ENCODE peak calls at places on chromosomes 3 and 15, in five cellular contexts. One of them, this sample, is unnamed.

GRCh38 chr15:25727116-25727515 is 136.0 kb downstream of the ATP10A start:
- DNase-seq in NCI-H2029 treated with DMSO at 0.1 percent for 48 hours: no peak
- DNase-seq in EL: no peak
- DNase-seq in NCI-H460: no peak
- DNase-seq in T-helper 2 cell: no peak
- DNase-seq in this sample: no peak

GRCh38 chr3:5197470-5198312 is 10.2 kb downstream of the EDEM1 start:
- DNase-seq in NCI-H2029 treated with DMSO at 0.1 percent for 48 hours: no peak
- DNase-seq in EL: peak
- DNase-seq in NCI-H460: peak
- DNase-seq in T-helper 2 cell: no peak
- DNase-seq in this sample: peak

GRCh38 chr3:157410945-157411344 is 25.7 kb upstream of the PTX3 start:
- DNase-seq in NCI-H2029 treated with DMSO at 0.1 percent for 48 hours: no peak
- DNase-seq in EL: no peak
- DNase-seq in NCI-H460: no peak
- DNase-seq in T-helper 2 cell: no peak
- DNase-seq in this sample: no peak

GRCh38 chr15:28271697-28272250 is 50.2 kb downstream of the HERC2 start:
- DNase-seq in NCI-H2029 treated with DMSO at 0.1 percent for 48 hours: no peak
- DNase-seq in EL: no peak
- DNase-seq in NCI-H460: no peak
- DNase-seq in T-helper 2 cell: no peak
- DNase-seq in this sample: no peak

GRCh38 chr15:88878720-88879184 is 16.6 kb downstream of the HAPLN3 start:
- DNase-seq in NCI-H2029 treated with DMSO at 0.1 percent for 48 hours: no peak
- DNase-seq in EL: peak
- DNase-seq in NCI-H460: peak
- DNase-seq in T-helper 2 cell: no peak
- DNase-seq in this sample: no peak

GRCh38 chr3:126179825-126180476 is 435 bp downstream of the ALDH1L1 start:
- DNase-seq in NCI-H2029 treated with DMSO at 0.1 percent for 48 hours: no peak
- DNase-seq in EL: peak
- DNase-seq in NCI-H460: no peak
- DNase-seq in T-helper 2 cell: no peak
- DNase-seq in this sample: no peak

GRCh38 chr3:171192176-171192854 is 165.8 kb upstream of the SLC2A2 start:
- DNase-seq in NCI-H2029 treated with DMSO at 0.1 percent for 48 hours: peak
- DNase-seq in EL: peak
- DNase-seq in NCI-H460: no peak
- DNase-seq in T-helper 2 cell: no peak
- DNase-seq in this sample: no peak

GRCh38 chr3:10419637-10420232 is 85.7 kb downstream of the ATP2B2 start:
- DNase-seq in NCI-H2029 treated with DMSO at 0.1 percent for 48 hours: no peak
- DNase-seq in EL: peak
- DNase-seq in NCI-H460: no peak
- DNase-seq in T-helper 2 cell: no peak
- DNase-seq in this sample: no peak

GRCh38 chr3:22172964-22173363 is 422.0 kb upstream of the ZNF385D start:
- DNase-seq in NCI-H2029 treated with DMSO at 0.1 percent for 48 hours: no peak
- DNase-seq in EL: no peak
- DNase-seq in NCI-H460: no peak
- DNase-seq in T-helper 2 cell: no peak
- DNase-seq in this sample: no peak